ENCODE peak calls at places on chromosomes 4 and X, in eight cellular contexts. K, V, J, R, H, L, Z and P are unnamed samples.

GRCh38 chr4:40721730-40722171 is 28.0 kb upstream of the NSUN7 start:
- DNase-seq in K (no peak), V (no peak), J (peak; percentile 72), R (no peak), H (no peak), L (no peak), Z (no peak), P (no peak)

GRCh38 chr4:74366367-74366891 is 1.5 kb downstream of the EREG start:
- DNase-seq in K (no peak), V (no peak), J (peak; percentile 59), R (no peak), H (no peak), L (no peak), Z (no peak), P (no peak)

GRCh38 chr4:114535725-114536124 is 62.9 kb upstream of the UGT8 start:
- DNase-seq in K (no peak), V (no peak), J (peak; percentile 31), R (no peak), H (no peak), L (no peak), Z (no peak), P (no peak)

GRCh38 chrX:72011734-72012133 is 101.1 kb downstream of the NHSL2 start:
- DNase-seq in K (no peak), V (no peak), J (no peak), R (no peak), H (no peak), L (no peak), Z (no peak), P (no peak)

GRCh38 chrX:15883540-15883863 is 28.9 kb upstream of the AP1S2 start:
- DNase-seq in K (no peak), V (no peak), J (no peak), R (no peak), H (no peak), L (no peak), Z (no peak), P (no peak)

GRCh38 chrX:103794117-103794516 is 17.5 kb downstream of the PLP1 start:
- DNase-seq in K (no peak), V (no peak), J (no peak), R (no peak), H (no peak), L (no peak), Z (no peak), P (no peak)

GRCh38 chrX:12758291-12758690 is 32.9 kb upstream of the PRPS2 start:
- DNase-seq in K (no peak), V (no peak), J (no peak), R (no peak), H (no peak), L (no peak), Z (no peak), P (no peak)

GRCh38 chr4:1410491-1411325 is 4.5 kb upstream of the NKX1-1 start:
- DNase-seq in K (peak; percentile 18), V (peak; percentile 11), J (no peak), R (no peak), H (no peak), L (peak; percentile 55), Z (no peak), P (peak; percentile 33)

GRCh38 chr4:155377281-155377680 is 516 bp upstream of the MAP9 start:
- DNase-seq in K (no peak), V (no peak), J (peak; percentile 58), R (no peak), H (no peak), L (no peak), Z (no peak), P (no peak)

GRCh38 chrX:16897445-16897844 is 27.3 kb upstream of the RBBP7 start:
- DNase-seq in K (no peak), V (no peak), J (no peak), R (no peak), H (no peak), L (no peak), Z (no peak), P (no peak)

GRCh38 chr4:136392576-136392975 is 1139.7 kb downstream of the PCDH18 start:
- DNase-seq in K (no peak), V (no peak), J (peak; percentile 2), R (no peak), H (peak; percentile 56), L (no peak), Z (no peak), P (no peak)

GRCh38 chrX:37349131-37350033 is at the start of gene PRRG1:
- DNase-seq in K (peak; percentile 78), V (no peak), J (peak; percentile 56), R (peak; percentile 2), H (no peak), L (peak; percentile 89), Z (peak; percentile 77), P (peak; percentile 72)

GRCh38 chrX:102345916-102346315 is 93.9 kb downstream of the NXF2B start:
- DNase-seq in K (peak; percentile 27), V (peak; percentile 73), J (peak; percentile 15), R (no peak), H (no peak), L (peak; percentile 57), Z (peak; percentile 70), P (peak; percentile 78)